ENCODE peak calls at places on chromosomes 11 and 22, in five cellular contexts. P, L, M, N and O are unnamed samples.

GRCh38 chr22:41842996-41843970 is 10.4 kb downstream of the SREBF2 start:
- DNase-seq in P (no peak), L (no peak), M (no peak), N (no peak), O (no peak)

GRCh38 chr11:76623171-76623883 is 47.2 kb downstream of the LRRC32 start:
- DNase-seq in P (no peak), L (peak), M (no peak), N (peak), O (no peak)

GRCh38 chr11:48045536-48045935 is 65.2 kb downstream of the PTPRJ start:
- DNase-seq in P (no peak), L (no peak), M (no peak), N (no peak), O (no peak)

GRCh38 chr22:25493794-25494193 is 70.7 kb upstream of the GRK3 start:
- DNase-seq in P (no peak), L (no peak), M (no peak), N (no peak), O (no peak)

GRCh38 chr11:28100665-28101064 is 7.3 kb downstream of the KIF18A start:
- DNase-seq in P (no peak), L (no peak), M (no peak), N (no peak), O (no peak)

GRCh38 chr11:72741429-72741833 is 10.8 kb downstream of the ARAP1 start:
- DNase-seq in P (no peak), L (no peak), M (no peak), N (peak), O (peak)

GRCh38 chr22:22745225-22746060 is 101.0 kb downstream of the GGTLC2 start:
- DNase-seq in P (peak), L (peak), M (no peak), N (peak), O (peak)

GRCh38 chr11:20611892-20612291 is 12.5 kb downstream of the SLC6A5 start:
- DNase-seq in P (no peak), L (no peak), M (no peak), N (no peak), O (no peak)

GRCh38 chr11:100739636-100740035 is 52.5 kb downstream of the ARHGAP42 start:
- DNase-seq in P (peak), L (peak), M (no peak), N (no peak), O (no peak)

GRCh38 chr11:71199226-71199815 is 53.1 kb downstream of the SHANK2 start:
- DNase-seq in P (no peak), L (no peak), M (no peak), N (no peak), O (no peak)

GRCh38 chr11:103798456-103798855 is 238.0 kb upstream of the DDI1 start:
- DNase-seq in P (no peak), L (peak), M (no peak), N (no peak), O (no peak)

GRCh38 chr22:47965066-47965465 is 1202.6 kb downstream of the TBC1D22A start:
- DNase-seq in P (no peak), L (no peak), M (no peak), N (no peak), O (no peak)

GRCh38 chr22:27630754-27631153 is 170.8 kb downstream of the MN1 start:
- DNase-seq in P (no peak), L (no peak), M (no peak), N (no peak), O (no peak)

GRCh38 chr22:29093501-29093921 is 20.7 kb downstream of the KREMEN1 start:
- DNase-seq in P (no peak), L (peak), M (no peak), N (no peak), O (peak)

GRCh38 chr11:37942081-37942480 is 1344.0 kb upstream of the RAG2 start:
- DNase-seq in P (no peak), L (no peak), M (no peak), N (no peak), O (no peak)

GRCh38 chr11:27242591-27242990 is 120.4 kb downstream of the CCDC34 start:
- DNase-seq in P (no peak), L (peak), M (no peak), N (peak), O (no peak)

GRCh38 chr11:121534131-121535093 is 81.6 kb upstream of the SORL1-AS1 start:
- DNase-seq in P (no peak), L (peak), M (no peak), N (no peak), O (no peak)

GRCh38 chr11:104637652-104638170 is 260.5 kb downstream of the CASP12 start:
- DNase-seq in P (no peak), L (no peak), M (no peak), N (no peak), O (no peak)

GRCh38 chr11:17490938-17491337 is 14.3 kb upstream of the ABCC8 start:
- DNase-seq in P (no peak), L (no peak), M (no peak), N (no peak), O (no peak)

GRCh38 chr22:40679249-40679963 is at the start of gene MCHR1:
- DNase-seq in P (no peak), L (peak), M (no peak), N (no peak), O (peak)

GRCh38 chr22:29744902-29745301 is 21.9 kb downstream of the ZMAT5 start:
- DNase-seq in P (no peak), L (peak), M (no peak), N (no peak), O (no peak)

GRCh38 chr11:68302256-68303054 is 9.9 kb upstream of the LRP5 start:
- DNase-seq in P (peak), L (peak), M (no peak), N (no peak), O (peak)

GRCh38 chr11:33713162-33713913 is 12.7 kb upstream of the C11orf91 start:
- DNase-seq in P (no peak), L (no peak), M (no peak), N (no peak), O (no peak)

GRCh38 chr22:45033136-45033535 is 23.3 kb upstream of the PHF21B start:
- DNase-seq in P (no peak), L (no peak), M (no peak), N (no peak), O (no peak)

GRCh38 chr11:33211588-33211987 is 45.6 kb upstream of the HIPK3 start:
- DNase-seq in P (no peak), L (no peak), M (no peak), N (no peak), O (no peak)

GRCh38 chr22:49918911-49919881 is 762 bp downstream of the CRELD2 start:
- DNase-seq in P (no peak), L (no peak), M (no peak), N (no peak), O (peak)

GRCh38 chr22:49920859-49921258 is 2.4 kb downstream of the CRELD2 start:
- DNase-seq in P (no peak), L (no peak), M (no peak), N (no peak), O (no peak)

GRCh38 chr22:49916851-49917250 is 1.4 kb downstream of the ALG12 start:
- DNase-seq in P (no peak), L (no peak), M (no peak), N (no peak), O (no peak)

GRCh38 chr22:49915610-49916009 is 2.6 kb downstream of the ALG12 start:
- DNase-seq in P (no peak), L (no peak), M (no peak), N (no peak), O (no peak)

DNA sequence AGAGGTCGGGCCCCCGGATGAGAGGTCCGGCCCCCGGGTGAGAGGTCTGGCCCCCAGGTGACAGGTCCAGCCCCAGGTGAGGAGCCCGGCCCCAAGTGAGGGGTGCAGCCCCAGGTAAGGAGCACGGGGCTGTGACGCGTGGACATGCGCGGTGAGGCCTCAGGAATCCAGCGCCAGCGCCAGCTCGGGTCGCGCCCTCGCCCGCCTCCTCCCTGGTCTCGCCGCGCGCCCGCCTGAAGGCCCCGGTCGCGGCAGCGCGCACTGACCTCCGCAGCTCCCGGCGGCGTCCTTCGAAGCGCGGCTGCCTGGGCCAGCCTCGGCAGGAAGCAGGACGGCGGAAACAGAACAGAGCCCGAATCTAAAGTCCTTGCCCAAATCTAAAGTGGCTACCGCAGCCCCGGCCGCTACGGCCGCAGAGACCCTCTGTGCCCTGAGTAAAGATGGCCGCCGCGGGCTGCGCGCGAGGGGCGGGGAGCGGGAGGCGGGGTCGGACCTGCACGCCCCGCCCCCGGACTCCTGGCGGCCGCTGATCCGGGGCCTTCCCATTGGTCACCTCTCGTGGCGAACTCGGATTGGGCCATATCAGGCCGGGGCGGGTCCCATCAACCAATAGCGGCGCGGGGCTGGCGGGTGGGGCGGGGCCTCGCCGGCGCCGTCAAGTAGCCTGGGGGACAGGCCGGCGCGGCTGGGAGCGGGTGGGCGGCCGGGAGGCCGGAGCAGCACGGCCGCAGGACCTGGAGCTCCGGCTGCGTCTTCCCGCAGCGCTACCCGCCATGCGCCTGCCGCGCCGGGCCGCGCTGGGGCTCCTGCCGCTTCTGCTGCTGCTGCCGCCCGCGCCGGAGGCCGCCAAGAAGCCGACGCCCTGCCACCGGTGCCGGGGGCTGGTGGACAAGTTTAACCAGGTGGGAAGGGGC is at the start of the genes ALG12 and CRELD2:
- DNase-seq in P (peak), L (peak), M (peak), N (peak), O (peak)
- TF ChIP-seq CTCF in P (no peak), L (peak), M (no peak), N (no peak), O (no peak)

GRCh38 chr11:109522116-109522755 is 100.2 kb downstream of the C11orf87 start:
- DNase-seq in P (no peak), L (no peak), M (no peak), N (no peak), O (no peak)

GRCh38 chr11:109521571-109522086 is 99.6 kb downstream of the C11orf87 start:
- DNase-seq in P (no peak), L (no peak), M (no peak), N (no peak), O (no peak)

GRCh38 chr11:109526061-109526460 is 104.1 kb downstream of the C11orf87 start:
- DNase-seq in P (no peak), L (no peak), M (no peak), N (no peak), O (no peak)

DNA sequence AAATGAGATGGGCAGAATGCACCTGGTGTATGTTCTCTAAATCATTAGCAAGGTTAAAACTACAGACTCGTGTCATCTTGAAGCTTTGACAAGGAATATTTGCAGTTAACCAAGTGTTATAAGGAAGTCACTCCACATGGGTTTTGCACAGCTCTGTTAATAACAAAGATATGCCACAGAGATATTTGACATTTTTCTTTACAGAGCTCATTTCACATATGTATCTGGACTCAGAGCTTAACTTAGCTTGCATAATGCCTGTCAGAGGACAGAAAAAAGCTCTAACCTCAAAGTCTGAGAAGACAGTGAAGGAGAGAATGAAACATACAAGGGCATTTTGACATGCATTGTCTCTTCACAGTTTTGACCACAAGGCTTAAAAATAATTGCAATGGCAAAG is 105.5 kb downstream of the C11orf87 start:
- DNase-seq in P (no peak), L (peak), M (no peak), N (no peak), O (no peak)
- TF ChIP-seq RCOR1 in P (no peak), L (no peak), M (no peak), N (no peak), O (no peak)

DNA sequence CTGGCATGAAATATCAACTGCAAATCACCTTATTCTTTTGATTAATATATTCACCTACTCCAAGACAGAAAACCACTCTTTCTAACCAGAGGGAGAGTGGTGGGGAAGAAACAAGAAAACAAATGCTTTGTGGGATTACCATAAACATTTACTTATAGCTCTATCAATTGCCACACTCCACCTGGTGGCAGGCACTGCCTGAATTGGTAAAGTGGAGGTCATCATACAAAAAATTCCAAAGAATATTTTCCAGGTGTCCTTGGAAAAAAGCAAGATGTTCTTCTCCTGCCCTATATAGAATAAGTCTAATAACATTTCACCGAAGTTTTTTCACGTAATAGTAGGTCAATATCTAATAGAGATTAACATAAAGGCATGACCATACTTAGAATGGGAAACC is 45.3 kb downstream of the PHF21A start:
- DNase-seq in P (peak), L (no peak), M (no peak), N (no peak), O (no peak)
- TF ChIP-seq CTCF in P (peak), L (peak), M (peak), N (no peak), O (peak)

GRCh38 chr11:128022007-128022368 is 565.4 kb downstream of the ETS1 start:
- DNase-seq in P (no peak), L (peak), M (no peak), N (no peak), O (no peak)

GRCh38 chr11:128022761-128023160 is 564.6 kb downstream of the ETS1 start:
- DNase-seq in P (no peak), L (no peak), M (no peak), N (no peak), O (no peak)

GRCh38 chr11:128029219-128029722 is 558.1 kb downstream of the ETS1 start:
- DNase-seq in P (no peak), L (no peak), M (no peak), N (no peak), O (peak)

GRCh38 chr11:128021304-128022006 is 565.9 kb downstream of the ETS1 start:
- DNase-seq in P (no peak), L (no peak), M (no peak), N (no peak), O (peak)

GRCh38 chr11:128026596-128026995 is 560.8 kb downstream of the ETS1 start:
- DNase-seq in P (peak), L (peak), M (no peak), N (no peak), O (no peak)
- TF ChIP-seq RCOR1 in P (no peak), L (peak), M (no peak), N (no peak), O (no peak)

DNA sequence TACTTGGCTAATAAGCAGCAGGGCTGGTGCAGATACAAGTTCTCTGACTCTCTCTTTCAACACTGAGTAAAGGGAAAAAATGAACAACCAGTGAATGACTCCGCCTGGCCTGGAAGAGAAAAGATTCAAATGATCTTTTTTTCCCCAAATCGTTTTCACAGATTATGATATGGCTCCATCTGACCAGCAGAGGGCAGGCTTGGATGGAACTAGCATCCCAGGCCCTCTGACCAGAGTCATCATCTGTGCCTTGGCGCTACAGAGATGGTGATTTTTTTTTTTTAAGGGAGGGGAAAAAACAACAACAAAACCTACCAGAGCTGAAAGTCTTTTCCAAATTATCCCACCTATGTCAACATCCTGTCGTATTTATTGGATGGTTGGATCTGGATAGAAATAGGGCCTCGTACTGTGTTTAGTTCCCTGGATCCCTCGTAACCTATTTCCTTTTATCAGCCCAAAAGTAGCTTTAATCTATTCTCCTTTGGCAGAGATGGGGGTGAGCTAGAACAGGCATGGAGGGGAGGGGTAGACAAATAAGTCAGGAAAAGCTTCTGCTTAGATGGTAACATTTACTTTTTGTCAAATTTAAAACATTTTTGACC is 69.7 kb downstream of the PRSS23 start:
- DNase-seq in P (peak), L (peak), M (no peak), N (peak), O (peak)
- TF ChIP-seq CTCF in P (peak), L (peak), M (peak), N (peak), O (peak)

GRCh38 chr11:131665344-131665968 is 295.0 kb downstream of the NTM start:
- DNase-seq in P (no peak), L (no peak), M (no peak), N (no peak), O (no peak)

GRCh38 chr11:131664811-131665210 is 294.4 kb downstream of the NTM start:
- DNase-seq in P (no peak), L (no peak), M (no peak), N (no peak), O (no peak)

GRCh38 chr11:131667566-131667965 is 297.2 kb downstream of the NTM start:
- DNase-seq in P (no peak), L (no peak), M (no peak), N (no peak), O (no peak)

GRCh38 chr11:131666617-131667016 is 296.2 kb downstream of the NTM start:
- DNase-seq in P (no peak), L (peak), M (no peak), N (no peak), O (no peak)

GRCh38 chr11:131666006-131666405 is 295.6 kb downstream of the NTM start:
- DNase-seq in P (no peak), L (no peak), M (no peak), N (no peak), O (no peak)
- TF ChIP-seq RCOR1 in P (no peak), L (no peak), M (no peak), N (no peak), O (no peak)